ENCODE peak calls at places on chromosomes 16 and 17, in seven cellular contexts. One of them, this sample, is unnamed.

GRCh38 chr17:77923135-77923534 is 35.4 kb upstream of the TNRC6C start:
- DNase-seq in foreskin keratinocyte: no peak
- DNase-seq in breast epithelium: no peak
- DNase-seq in BJ: no peak
- DNase-seq in osteoblast: no peak
- DNase-seq in upper lobe of left lung: no peak
- DNase-seq in cardiac fibroblast: no peak
- DNase-seq in this sample: no peak

GRCh38 chr16:380837-381787 is 666 bp downstream of the PGAP6 start:
- DNase-seq in breast epithelium: no peak
- DNase-seq in BJ: no peak
- DNase-seq in foreskin keratinocyte: no peak
- DNase-seq in upper lobe of left lung: peak; percentile 90
- DNase-seq in osteoblast: peak; percentile 97
- DNase-seq in cardiac fibroblast: peak; percentile 11
- DNase-seq in this sample: no peak

GRCh38 chr17:78838574-78839005 is 2.0 kb downstream of the USP36 start:
- DNase-seq in osteoblast: no peak
- DNase-seq in breast epithelium: no peak
- DNase-seq in cardiac fibroblast: no peak
- DNase-seq in upper lobe of left lung: no peak
- DNase-seq in BJ: no peak
- DNase-seq in foreskin keratinocyte: no peak
- DNase-seq in this sample: no peak

GRCh38 chr17:71975998-71976649 is 144.7 kb upstream of the SOX9 start:
- DNase-seq in BJ: peak; percentile 86
- DNase-seq in upper lobe of left lung: no peak
- DNase-seq in osteoblast: peak; percentile 94
- DNase-seq in breast epithelium: peak; percentile 94
- DNase-seq in cardiac fibroblast: peak; percentile 96
- DNase-seq in foreskin keratinocyte: peak; percentile 93
- DNase-seq in this sample: peak; percentile 93

GRCh38 chr17:76556759-76557367 is 17.0 kb downstream of the PRCD start:
- DNase-seq in osteoblast: peak; percentile 17
- DNase-seq in breast epithelium: no peak
- DNase-seq in upper lobe of left lung: peak; percentile 90
- DNase-seq in cardiac fibroblast: peak; percentile 70
- DNase-seq in BJ: no peak
- DNase-seq in foreskin keratinocyte: no peak
- DNase-seq in this sample: no peak

GRCh38 chr16:15961060-15961511 is 11.7 kb downstream of the ABCC1 start:
- DNase-seq in upper lobe of left lung: no peak
- DNase-seq in breast epithelium: no peak
- DNase-seq in osteoblast: no peak
- DNase-seq in foreskin keratinocyte: no peak
- DNase-seq in cardiac fibroblast: no peak
- DNase-seq in BJ: no peak
- DNase-seq in this sample: no peak

GRCh38 chr17:66087073-66087472 is 104.9 kb downstream of the CEP112 start:
- DNase-seq in upper lobe of left lung: no peak
- DNase-seq in foreskin keratinocyte: no peak
- DNase-seq in BJ: no peak
- DNase-seq in osteoblast: no peak
- DNase-seq in breast epithelium: no peak
- DNase-seq in cardiac fibroblast: peak; percentile 39
- DNase-seq in this sample: no peak

GRCh38 chr16:85296859-85297698 is 184.8 kb upstream of the CIBAR2 start:
- DNase-seq in cardiac fibroblast: peak; percentile 27
- DNase-seq in upper lobe of left lung: no peak
- DNase-seq in BJ: no peak
- DNase-seq in breast epithelium: no peak
- DNase-seq in osteoblast: peak; percentile 96
- DNase-seq in foreskin keratinocyte: peak; percentile 9
- DNase-seq in this sample: no peak

GRCh38 chr17:73189417-73190099 is 3.3 kb upstream of the COG1 start:
- DNase-seq in osteoblast: peak; percentile 91
- DNase-seq in upper lobe of left lung: no peak
- DNase-seq in BJ: no peak
- DNase-seq in breast epithelium: no peak
- DNase-seq in foreskin keratinocyte: peak; percentile 47
- DNase-seq in cardiac fibroblast: peak; percentile 63
- DNase-seq in this sample: no peak

GRCh38 chr16:23998771-23999170 is 163.0 kb downstream of the PRKCB start:
- DNase-seq in foreskin keratinocyte: no peak
- DNase-seq in upper lobe of left lung: no peak
- DNase-seq in BJ: no peak
- DNase-seq in osteoblast: no peak
- DNase-seq in breast epithelium: no peak
- DNase-seq in cardiac fibroblast: no peak
- DNase-seq in this sample: no peak

GRCh38 chr16:87186876-87187533 is 130.2 kb downstream of the C16orf95 start:
- DNase-seq in BJ: no peak
- DNase-seq in osteoblast: no peak
- DNase-seq in upper lobe of left lung: no peak
- DNase-seq in breast epithelium: no peak
- DNase-seq in cardiac fibroblast: no peak
- DNase-seq in foreskin keratinocyte: no peak
- DNase-seq in this sample: no peak

GRCh38 chr16:87188104-87188503 is 129.1 kb downstream of the C16orf95 start:
- DNase-seq in BJ: no peak
- DNase-seq in foreskin keratinocyte: no peak
- DNase-seq in upper lobe of left lung: no peak
- DNase-seq in breast epithelium: no peak
- DNase-seq in cardiac fibroblast: no peak
- DNase-seq in osteoblast: no peak
- DNase-seq in this sample: no peak

GRCh38 chr16:87189426-87189825 is 127.8 kb downstream of the C16orf95 start:
- DNase-seq in breast epithelium: no peak
- DNase-seq in osteoblast: no peak
- DNase-seq in BJ: no peak
- DNase-seq in foreskin keratinocyte: no peak
- DNase-seq in upper lobe of left lung: no peak
- DNase-seq in cardiac fibroblast: no peak
- DNase-seq in this sample: no peak

GRCh38 chr16:87192418-87193073 is 124.6 kb downstream of the C16orf95 start:
- DNase-seq in breast epithelium: no peak
- DNase-seq in upper lobe of left lung: peak; percentile 61
- DNase-seq in osteoblast: peak; percentile 31
- DNase-seq in cardiac fibroblast: no peak
- DNase-seq in foreskin keratinocyte: no peak
- DNase-seq in BJ: no peak
- DNase-seq in this sample: peak; percentile 34

DNA sequence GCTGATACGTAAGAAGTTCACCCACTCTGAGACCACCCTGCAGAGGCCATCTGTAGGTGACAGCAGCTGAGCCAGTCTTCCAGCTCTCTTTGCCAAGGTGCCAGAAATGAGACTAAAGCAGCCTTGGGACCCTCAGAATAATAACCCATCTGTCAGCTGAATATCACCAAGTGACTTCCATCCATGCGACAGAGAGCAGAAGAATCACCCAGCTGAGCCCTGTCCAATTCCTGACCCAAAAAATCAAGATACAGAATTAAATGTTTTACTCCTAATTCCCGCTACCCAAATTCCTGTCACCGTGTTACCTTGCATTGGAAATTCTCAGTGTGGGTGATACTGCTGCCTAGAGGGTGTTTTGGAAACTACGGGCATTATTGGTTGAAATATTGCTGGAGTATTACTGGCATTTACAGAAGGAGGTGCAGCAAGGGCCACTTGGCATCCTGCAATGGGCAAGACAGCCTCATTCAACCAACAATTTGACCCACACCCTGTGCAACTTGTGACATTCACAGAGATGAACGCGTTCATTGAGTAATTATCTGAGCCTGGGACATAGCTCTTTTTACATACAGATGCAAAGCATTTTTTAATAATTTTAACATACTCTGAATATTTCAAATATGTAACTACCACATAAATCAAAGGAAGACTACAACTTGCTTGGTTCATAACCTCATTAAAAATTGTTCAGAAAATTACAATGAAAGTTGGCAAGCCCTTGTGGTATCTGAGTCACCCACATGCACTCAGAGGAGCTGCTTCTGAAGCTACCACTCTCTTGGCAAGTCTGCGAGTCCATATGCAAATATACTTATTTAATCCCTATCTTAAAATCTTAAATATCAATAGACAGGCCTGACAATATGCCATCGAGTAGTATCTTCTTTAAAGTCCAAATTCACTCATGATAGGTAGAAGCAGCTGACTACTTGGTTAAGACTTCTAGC is 126.6 kb downstream of the C16orf95 start:
- DNase-seq in osteoblast: peak; percentile 81
- DNase-seq in BJ: no peak
- DNase-seq in cardiac fibroblast: peak; percentile 46
- DNase-seq in upper lobe of left lung: no peak
- DNase-seq in foreskin keratinocyte: peak; percentile 30
- DNase-seq in breast epithelium: no peak
- DNase-seq in this sample: no peak
- TF ChIP-seq CTCF in osteoblast: peak; percentile 15
- TF ChIP-seq CTCF in BJ: no peak
- TF ChIP-seq CTCF in cardiac fibroblast: peak; percentile 27
- TF ChIP-seq CTCF in upper lobe of left lung: no peak
- TF ChIP-seq CTCF in foreskin keratinocyte: peak; percentile 21
- TF ChIP-seq CTCF in breast epithelium: no peak
- TF ChIP-seq CTCF in this sample: peak; percentile 46

GRCh38 chr16:66265556-66266133 is 100.8 kb upstream of the CDH5 start:
- DNase-seq in cardiac fibroblast: no peak
- DNase-seq in foreskin keratinocyte: no peak
- DNase-seq in osteoblast: no peak
- DNase-seq in upper lobe of left lung: no peak
- DNase-seq in BJ: no peak
- DNase-seq in breast epithelium: peak; percentile 13
- DNase-seq in this sample: no peak

GRCh38 chr16:66265106-66265415 is 101.4 kb upstream of the CDH5 start:
- DNase-seq in foreskin keratinocyte: no peak
- DNase-seq in BJ: no peak
- DNase-seq in cardiac fibroblast: no peak
- DNase-seq in breast epithelium: no peak
- DNase-seq in upper lobe of left lung: no peak
- DNase-seq in osteoblast: no peak
- DNase-seq in this sample: no peak

GRCh38 chr16:66264311-66265105 is 102.0 kb upstream of the CDH5 start:
- DNase-seq in foreskin keratinocyte: no peak
- DNase-seq in breast epithelium: peak; percentile 11
- DNase-seq in osteoblast: no peak
- DNase-seq in BJ: no peak
- DNase-seq in upper lobe of left lung: no peak
- DNase-seq in cardiac fibroblast: no peak
- DNase-seq in this sample: no peak

GRCh38 chr16:66267287-66268137 is 99.0 kb upstream of the CDH5 start:
- DNase-seq in cardiac fibroblast: no peak
- DNase-seq in BJ: no peak
- DNase-seq in breast epithelium: peak; percentile 15
- DNase-seq in osteoblast: peak; percentile 87
- DNase-seq in upper lobe of left lung: no peak
- DNase-seq in foreskin keratinocyte: no peak
- DNase-seq in this sample: no peak

DNA sequence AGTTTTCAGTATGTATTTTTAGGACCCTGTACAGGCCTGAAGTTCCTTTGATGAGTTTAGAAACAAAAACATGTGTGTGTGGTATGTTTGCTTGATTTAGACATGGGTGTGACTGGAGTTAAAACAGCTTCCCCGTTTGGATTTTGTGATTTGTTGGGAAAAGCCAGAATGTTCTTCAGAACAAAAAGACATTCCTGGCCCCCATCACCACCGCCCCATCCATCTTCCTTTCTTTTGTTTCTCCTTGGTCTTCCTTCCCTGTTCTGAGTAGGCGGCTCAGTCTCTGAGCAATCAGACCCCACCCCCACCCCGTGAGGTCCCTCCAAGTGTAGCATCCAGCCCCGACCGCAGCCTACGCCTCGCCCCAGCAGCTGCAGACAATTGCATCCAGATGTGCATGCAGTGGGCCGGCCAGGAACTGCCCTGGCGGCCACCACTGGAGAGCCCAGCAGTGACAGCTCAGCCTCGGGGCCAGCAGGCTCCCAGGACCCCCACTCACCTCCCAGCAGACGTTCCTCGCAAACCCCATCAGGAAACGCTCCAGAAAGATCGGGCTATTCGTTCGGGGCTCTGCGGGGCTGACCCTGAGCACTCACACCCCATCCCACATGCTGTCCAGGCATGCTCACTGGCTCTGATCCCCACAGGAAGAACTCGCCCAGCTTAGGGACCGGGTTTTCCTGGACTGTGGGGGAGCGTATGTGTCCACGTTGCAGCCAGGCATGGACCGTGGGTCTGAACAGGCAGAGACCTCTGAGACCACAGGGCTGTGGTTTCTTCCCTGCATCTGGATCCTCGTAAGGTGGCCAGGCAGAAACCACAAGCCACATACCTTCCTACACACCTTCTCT is 99.8 kb upstream of the CDH5 start:
- DNase-seq in foreskin keratinocyte: no peak
- DNase-seq in upper lobe of left lung: peak; percentile 85
- DNase-seq in BJ: peak; percentile 74
- DNase-seq in osteoblast: peak; percentile 98
- DNase-seq in breast epithelium: peak; percentile 49
- DNase-seq in cardiac fibroblast: peak; percentile 80
- DNase-seq in this sample: no peak
- TF ChIP-seq CTCF in foreskin keratinocyte: no peak
- TF ChIP-seq CTCF in upper lobe of left lung: no peak
- TF ChIP-seq CTCF in BJ: peak; percentile 40
- TF ChIP-seq CTCF in osteoblast: peak; percentile 12
- TF ChIP-seq CTCF in breast epithelium: no peak
- TF ChIP-seq CTCF in cardiac fibroblast: peak; percentile 31
- TF ChIP-seq CTCF in this sample: peak; percentile 51

DNA sequence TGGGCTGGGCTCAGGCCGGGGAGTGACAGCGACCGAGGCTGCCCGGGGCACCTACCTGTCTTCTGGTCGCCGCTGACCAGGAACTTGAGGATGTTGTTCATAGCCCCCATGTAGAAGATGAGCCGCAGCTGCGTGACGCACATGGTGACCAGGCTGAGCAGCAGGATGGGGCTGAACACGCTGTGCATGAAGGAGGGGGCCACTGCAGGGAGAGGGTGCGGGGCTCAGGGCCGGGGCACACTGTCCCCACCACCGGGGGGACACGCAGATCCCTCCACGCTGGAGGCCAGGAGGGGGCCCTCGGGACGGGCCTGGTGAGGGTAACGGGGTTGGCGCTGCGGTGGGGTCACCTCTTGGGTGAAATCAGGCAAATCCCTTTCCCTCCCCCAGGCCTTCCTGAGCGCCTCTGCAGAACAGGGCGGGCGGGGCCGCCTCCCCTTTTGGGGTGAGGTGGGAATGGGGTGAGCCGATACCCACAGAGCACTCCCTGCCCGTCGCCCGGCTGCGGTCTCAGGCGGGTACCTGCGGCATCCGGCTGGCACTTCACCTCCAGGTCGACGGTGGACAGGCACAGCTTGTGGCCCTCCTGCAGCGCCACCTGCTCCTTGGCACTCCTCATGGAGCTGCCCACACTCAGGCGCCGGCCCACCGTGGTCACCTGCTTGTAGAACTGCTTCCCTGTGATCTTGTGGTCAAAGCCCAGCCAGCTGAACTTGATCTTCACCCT is 28.3 kb upstream of the PITPNA start:
- DNase-seq in BJ: no peak
- DNase-seq in osteoblast: peak; percentile 73
- DNase-seq in upper lobe of left lung: peak; percentile 85
- DNase-seq in breast epithelium: no peak
- DNase-seq in cardiac fibroblast: no peak
- DNase-seq in foreskin keratinocyte: no peak
- DNase-seq in this sample: no peak
- TF ChIP-seq CTCF in BJ: no peak
- TF ChIP-seq CTCF in osteoblast: no peak
- TF ChIP-seq CTCF in upper lobe of left lung: no peak
- TF ChIP-seq CTCF in breast epithelium: no peak
- TF ChIP-seq CTCF in cardiac fibroblast: no peak
- TF ChIP-seq CTCF in foreskin keratinocyte: no peak
- TF ChIP-seq CTCF in this sample: no peak

GRCh38 chr17:79840204-79840988 is 1.2 kb upstream of the CBX4 start:
- DNase-seq in osteoblast: peak; percentile 87
- DNase-seq in BJ: no peak
- DNase-seq in cardiac fibroblast: peak; percentile 58
- DNase-seq in upper lobe of left lung: peak; percentile 91
- DNase-seq in breast epithelium: peak; percentile 52
- DNase-seq in foreskin keratinocyte: no peak
- DNase-seq in this sample: no peak
- TF ChIP-seq CTCF in osteoblast: no peak
- TF ChIP-seq CTCF in BJ: no peak
- TF ChIP-seq CTCF in cardiac fibroblast: no peak
- TF ChIP-seq CTCF in upper lobe of left lung: no peak
- TF ChIP-seq CTCF in breast epithelium: no peak
- TF ChIP-seq CTCF in foreskin keratinocyte: peak; percentile 42
- TF ChIP-seq CTCF in this sample: peak; percentile 67